ENCODE peak calls at places on chromosomes 6 and 20, in eight cellular contexts. One of them, this sample, is unnamed.

GRCh38 chr20:38315290-38315966 is 11.5 kb downstream of the BPI start:
- DNase-seq in mammary epithelial cell: no peak
- DNase-seq in CD8-positive, alpha-beta T cell: no peak
- DNase-seq in neural crest cell: no peak
- DNase-seq in MM.1S: no peak
- DNase-seq in AG09319: no peak
- DNase-seq in IMR-90: peak; percentile 41
- DNase-seq in epithelial cell of proximal tubule: no peak
- DNase-seq in this sample: no peak

GRCh38 chr6:83891586-83891985 is 32.1 kb downstream of the CYB5R4 start:
- DNase-seq in epithelial cell of proximal tubule: no peak
- DNase-seq in MM.1S: no peak
- DNase-seq in IMR-90: no peak
- DNase-seq in CD8-positive, alpha-beta T cell: no peak
- DNase-seq in AG09319: no peak
- DNase-seq in mammary epithelial cell: no peak
- DNase-seq in neural crest cell: no peak
- DNase-seq in this sample: no peak

GRCh38 chr6:162177733-162178132 is 549.8 kb downstream of the PRKN start:
- DNase-seq in IMR-90: no peak
- DNase-seq in AG09319: peak; percentile 3
- DNase-seq in mammary epithelial cell: no peak
- DNase-seq in neural crest cell: no peak
- DNase-seq in MM.1S: no peak
- DNase-seq in epithelial cell of proximal tubule: no peak
- DNase-seq in CD8-positive, alpha-beta T cell: no peak
- DNase-seq in this sample: no peak

GRCh38 chr20:34546751-34547181 is 11.8 kb upstream of the MAP1LC3A start:
- DNase-seq in epithelial cell of proximal tubule: no peak
- DNase-seq in neural crest cell: no peak
- DNase-seq in mammary epithelial cell: no peak
- DNase-seq in IMR-90: no peak
- DNase-seq in CD8-positive, alpha-beta T cell: no peak
- DNase-seq in AG09319: no peak
- DNase-seq in MM.1S: no peak
- DNase-seq in this sample: no peak

GRCh38 chr6:786946-787763 is 94.2 kb upstream of the EXOC2 start:
- DNase-seq in AG09319: no peak
- DNase-seq in neural crest cell: no peak
- DNase-seq in epithelial cell of proximal tubule: no peak
- DNase-seq in CD8-positive, alpha-beta T cell: no peak
- DNase-seq in MM.1S: peak; percentile 20
- DNase-seq in mammary epithelial cell: no peak
- DNase-seq in IMR-90: peak; percentile 3
- DNase-seq in this sample: peak; percentile 53

GRCh38 chr6:132937466-132937906 is 123.1 kb downstream of the RPS12 start:
- DNase-seq in IMR-90: peak; percentile 44
- DNase-seq in neural crest cell: peak; percentile 57
- DNase-seq in MM.1S: peak; percentile 70
- DNase-seq in mammary epithelial cell: peak; percentile 39
- DNase-seq in CD8-positive, alpha-beta T cell: no peak
- DNase-seq in epithelial cell of proximal tubule: peak; percentile 41
- DNase-seq in AG09319: no peak
- DNase-seq in this sample: peak; percentile 22

GRCh38 chr20:48604936-48605335 is 222.9 kb downstream of the PREX1 start:
- DNase-seq in neural crest cell: no peak
- DNase-seq in AG09319: no peak
- DNase-seq in mammary epithelial cell: no peak
- DNase-seq in IMR-90: no peak
- DNase-seq in CD8-positive, alpha-beta T cell: no peak
- DNase-seq in MM.1S: no peak
- DNase-seq in epithelial cell of proximal tubule: no peak
- DNase-seq in this sample: no peak

GRCh38 chr6:66985816-66986215 is 1278.8 kb upstream of the EYS start:
- DNase-seq in neural crest cell: no peak
- DNase-seq in MM.1S: peak; percentile 43
- DNase-seq in epithelial cell of proximal tubule: no peak
- DNase-seq in CD8-positive, alpha-beta T cell: no peak
- DNase-seq in mammary epithelial cell: no peak
- DNase-seq in AG09319: no peak
- DNase-seq in IMR-90: no peak
- DNase-seq in this sample: no peak

GRCh38 chr20:54043044-54043967 is 27.1 kb downstream of the BCAS1 start:
- DNase-seq in IMR-90: no peak
- DNase-seq in MM.1S: no peak
- DNase-seq in mammary epithelial cell: peak; percentile 59
- DNase-seq in neural crest cell: no peak
- DNase-seq in CD8-positive, alpha-beta T cell: no peak
- DNase-seq in epithelial cell of proximal tubule: no peak
- DNase-seq in AG09319: peak; percentile 14
- DNase-seq in this sample: no peak

GRCh38 chr6:166514196-166514595 is 72.3 kb downstream of the RAMACL start:
- DNase-seq in IMR-90: peak; percentile 4
- DNase-seq in AG09319: no peak
- DNase-seq in CD8-positive, alpha-beta T cell: no peak
- DNase-seq in epithelial cell of proximal tubule: no peak
- DNase-seq in neural crest cell: no peak
- DNase-seq in MM.1S: no peak
- DNase-seq in mammary epithelial cell: no peak
- DNase-seq in this sample: no peak

GRCh38 chr6:166511316-166511715 is 75.2 kb downstream of the RAMACL start:
- DNase-seq in neural crest cell: no peak
- DNase-seq in CD8-positive, alpha-beta T cell: no peak
- DNase-seq in mammary epithelial cell: no peak
- DNase-seq in AG09319: no peak
- DNase-seq in MM.1S: no peak
- DNase-seq in epithelial cell of proximal tubule: no peak
- DNase-seq in IMR-90: no peak
- DNase-seq in this sample: no peak

GRCh38 chr6:166516256-166516655 is 70.2 kb downstream of the RAMACL start:
- DNase-seq in mammary epithelial cell: no peak
- DNase-seq in epithelial cell of proximal tubule: no peak
- DNase-seq in AG09319: no peak
- DNase-seq in CD8-positive, alpha-beta T cell: no peak
- DNase-seq in MM.1S: no peak
- DNase-seq in IMR-90: peak; percentile 18
- DNase-seq in neural crest cell: no peak
- DNase-seq in this sample: no peak

GRCh38 chr6:166512567-166512966 is 73.9 kb downstream of the RAMACL start:
- DNase-seq in CD8-positive, alpha-beta T cell: peak; percentile 12
- DNase-seq in AG09319: no peak
- DNase-seq in mammary epithelial cell: no peak
- DNase-seq in epithelial cell of proximal tubule: no peak
- DNase-seq in IMR-90: no peak
- DNase-seq in neural crest cell: no peak
- DNase-seq in MM.1S: no peak
- DNase-seq in this sample: peak; percentile 63

DNA sequence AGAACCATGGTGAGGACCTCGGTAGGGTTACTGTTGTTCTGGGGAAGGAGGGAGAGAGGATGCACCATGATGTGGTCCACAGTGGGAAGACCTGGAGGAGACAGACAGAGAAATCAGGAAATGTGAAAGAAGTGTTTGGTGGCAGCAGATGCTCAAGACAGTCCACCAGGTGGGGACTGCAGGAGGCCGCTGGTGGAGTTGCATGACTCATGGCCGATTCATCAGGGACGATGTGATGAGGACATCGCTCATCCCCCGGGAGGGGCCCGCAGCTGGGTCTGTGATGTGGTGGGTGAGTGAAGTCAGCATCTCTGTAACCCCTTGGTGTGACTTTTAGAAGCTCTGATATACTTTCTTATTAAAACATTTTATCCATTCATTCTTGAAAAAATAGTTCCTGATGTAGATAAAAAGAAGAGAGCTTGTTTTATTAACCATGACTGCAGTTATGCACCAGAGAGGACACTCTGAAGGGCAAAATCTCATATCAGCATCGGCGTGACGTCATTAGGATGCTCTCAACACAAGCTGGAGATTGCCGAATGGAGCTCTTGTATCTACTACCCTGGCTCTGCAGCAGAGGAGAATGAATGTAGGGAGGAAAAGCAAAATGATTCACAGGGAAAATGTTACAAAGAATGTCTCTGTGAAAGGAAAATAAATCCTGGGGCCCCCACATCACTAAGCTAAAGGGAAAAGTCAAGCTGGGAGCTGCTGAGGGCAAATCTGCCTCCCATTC is 71.2 kb downstream of the RAMACL start:
- DNase-seq in neural crest cell: no peak
- DNase-seq in epithelial cell of proximal tubule: peak; percentile 29
- DNase-seq in mammary epithelial cell: peak; percentile 80
- DNase-seq in MM.1S: no peak
- DNase-seq in IMR-90: peak; percentile 93
- DNase-seq in CD8-positive, alpha-beta T cell: no peak
- DNase-seq in AG09319: peak; percentile 28
- DNase-seq in this sample: no peak
- TF ChIP-seq CTCF in neural crest cell: no peak
- TF ChIP-seq CTCF in epithelial cell of proximal tubule: peak; percentile 65
- TF ChIP-seq CTCF in mammary epithelial cell: peak; percentile 77
- TF ChIP-seq CTCF in MM.1S: no peak
- TF ChIP-seq CTCF in IMR-90: peak; percentile 67
- TF ChIP-seq CTCF in CD8-positive, alpha-beta T cell: no peak
- TF ChIP-seq CTCF in AG09319: peak; percentile 42
- TF ChIP-seq CTCF in this sample: no peak

GRCh38 chr6:166862978-166863530 is 93.3 kb downstream of the RNASET2 start:
- DNase-seq in neural crest cell: peak; percentile 6
- DNase-seq in mammary epithelial cell: no peak
- DNase-seq in CD8-positive, alpha-beta T cell: no peak
- DNase-seq in epithelial cell of proximal tubule: no peak
- DNase-seq in AG09319: no peak
- DNase-seq in IMR-90: no peak
- DNase-seq in MM.1S: no peak
- DNase-seq in this sample: no peak

GRCh38 chr6:166861961-166862286 is 94.4 kb downstream of the RNASET2 start:
- DNase-seq in AG09319: no peak
- DNase-seq in epithelial cell of proximal tubule: no peak
- DNase-seq in IMR-90: no peak
- DNase-seq in MM.1S: no peak
- DNase-seq in mammary epithelial cell: no peak
- DNase-seq in neural crest cell: no peak
- DNase-seq in CD8-positive, alpha-beta T cell: no peak
- DNase-seq in this sample: no peak

GRCh38 chr6:166861304-166861703 is 95.0 kb downstream of the RNASET2 start:
- DNase-seq in AG09319: no peak
- DNase-seq in neural crest cell: no peak
- DNase-seq in mammary epithelial cell: no peak
- DNase-seq in IMR-90: no peak
- DNase-seq in epithelial cell of proximal tubule: no peak
- DNase-seq in CD8-positive, alpha-beta T cell: no peak
- DNase-seq in MM.1S: no peak
- DNase-seq in this sample: no peak

GRCh38 chr6:166864333-166864732 is 92.0 kb downstream of the RNASET2 start:
- DNase-seq in IMR-90: no peak
- DNase-seq in CD8-positive, alpha-beta T cell: no peak
- DNase-seq in mammary epithelial cell: no peak
- DNase-seq in MM.1S: no peak
- DNase-seq in epithelial cell of proximal tubule: no peak
- DNase-seq in neural crest cell: no peak
- DNase-seq in AG09319: no peak
- DNase-seq in this sample: no peak

GRCh38 chr6:166862287-166862977 is 93.9 kb downstream of the RNASET2 start:
- DNase-seq in MM.1S: no peak
- DNase-seq in mammary epithelial cell: no peak
- DNase-seq in CD8-positive, alpha-beta T cell: no peak
- DNase-seq in AG09319: no peak
- DNase-seq in neural crest cell: peak; percentile 62
- DNase-seq in IMR-90: no peak
- DNase-seq in epithelial cell of proximal tubule: no peak
- DNase-seq in this sample: peak; percentile 78
- TF ChIP-seq CTCF in MM.1S: no peak
- TF ChIP-seq CTCF in mammary epithelial cell: no peak
- TF ChIP-seq CTCF in CD8-positive, alpha-beta T cell: no peak
- TF ChIP-seq CTCF in AG09319: no peak
- TF ChIP-seq CTCF in neural crest cell: peak; percentile 25
- TF ChIP-seq CTCF in IMR-90: no peak
- TF ChIP-seq CTCF in epithelial cell of proximal tubule: no peak
- TF ChIP-seq CTCF in this sample: peak; percentile 34

DNA sequence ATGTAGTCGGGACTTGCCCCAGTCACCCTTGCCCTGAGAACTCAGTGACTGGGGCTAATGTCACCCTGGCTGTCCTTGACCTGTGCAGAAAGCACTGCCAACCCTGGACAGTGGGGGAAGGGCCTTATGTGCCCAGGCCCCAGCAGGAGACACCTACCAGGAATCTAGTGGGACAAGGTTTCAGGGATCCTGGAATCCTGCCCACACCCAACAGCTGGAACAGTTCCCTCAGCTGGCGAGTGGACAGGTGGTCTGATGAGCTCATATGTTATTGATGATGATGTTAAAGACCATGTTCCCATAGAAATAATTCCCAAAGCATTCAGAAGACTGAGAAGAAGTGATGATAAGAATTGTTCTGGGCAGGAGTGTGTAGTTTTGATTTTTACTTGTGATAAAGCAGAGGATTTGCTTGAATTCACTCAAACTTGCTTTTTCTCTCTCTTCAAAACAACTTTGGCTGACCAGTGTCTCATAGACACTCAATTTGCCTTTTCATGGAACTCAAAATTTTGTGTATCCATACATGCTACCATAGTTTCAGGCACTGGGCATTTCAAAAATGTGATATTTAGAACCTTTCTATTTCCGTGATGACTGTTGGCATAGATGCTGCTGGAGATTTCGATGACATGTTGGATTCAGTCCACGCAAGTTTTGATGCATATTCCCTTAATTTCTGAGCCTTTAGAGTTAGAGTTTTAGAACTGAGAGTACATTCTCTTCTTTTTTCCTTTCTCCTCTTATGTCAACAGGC is 79.3 kb downstream of the SLC22A3 start:
- DNase-seq in epithelial cell of proximal tubule: no peak
- DNase-seq in mammary epithelial cell: no peak
- DNase-seq in CD8-positive, alpha-beta T cell: no peak
- DNase-seq in neural crest cell: no peak
- DNase-seq in AG09319: no peak
- DNase-seq in MM.1S: no peak
- DNase-seq in IMR-90: no peak
- DNase-seq in this sample: no peak
- TF ChIP-seq CTCF in epithelial cell of proximal tubule: no peak
- TF ChIP-seq CTCF in mammary epithelial cell: no peak
- TF ChIP-seq CTCF in CD8-positive, alpha-beta T cell: no peak
- TF ChIP-seq CTCF in neural crest cell: no peak
- TF ChIP-seq CTCF in AG09319: no peak
- TF ChIP-seq CTCF in MM.1S: no peak
- TF ChIP-seq CTCF in IMR-90: no peak
- TF ChIP-seq CTCF in this sample: no peak

DNA sequence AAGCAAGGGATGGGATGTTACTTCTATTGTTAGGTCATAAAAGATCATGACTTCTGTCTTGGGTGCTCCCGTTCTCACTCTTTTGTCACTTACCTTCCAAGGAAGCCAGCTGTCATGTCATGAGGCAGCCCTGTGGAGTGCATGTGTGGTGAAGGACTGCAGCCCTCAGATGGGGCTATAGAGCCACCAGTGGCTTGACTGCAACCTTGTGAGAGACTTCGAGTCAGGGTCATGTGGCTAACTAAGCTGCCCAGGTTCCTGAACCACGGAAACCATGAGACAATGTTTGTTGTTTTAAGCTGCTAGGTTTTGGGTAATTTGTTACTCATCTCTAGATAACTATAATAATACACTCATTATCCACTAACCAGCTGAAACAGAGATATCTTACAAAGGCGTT is 477.1 kb downstream of the BTBD3 start:
- DNase-seq in IMR-90: no peak
- DNase-seq in MM.1S: peak; percentile 28
- DNase-seq in AG09319: no peak
- DNase-seq in CD8-positive, alpha-beta T cell: no peak
- DNase-seq in mammary epithelial cell: peak; percentile 59
- DNase-seq in neural crest cell: no peak
- DNase-seq in epithelial cell of proximal tubule: no peak
- DNase-seq in this sample: no peak
- TF ChIP-seq CTCF in IMR-90: no peak
- TF ChIP-seq CTCF in MM.1S: peak; percentile 39
- TF ChIP-seq CTCF in AG09319: no peak
- TF ChIP-seq CTCF in CD8-positive, alpha-beta T cell: no peak
- TF ChIP-seq CTCF in mammary epithelial cell: peak; percentile 47
- TF ChIP-seq CTCF in neural crest cell: no peak
- TF ChIP-seq CTCF in epithelial cell of proximal tubule: peak; percentile 48
- TF ChIP-seq CTCF in this sample: no peak

This sample was measured in GM13976.